ENCODE peak calls at places on chromosome 13, in seven cellular contexts. S, T, O, R, B, G and H are unnamed samples.

GRCh38 chr13:41645313-41645712 is 188.0 kb downstream of the RGCC start:
- DNase-seq in R (no peak), G (no peak), O (no peak), B (no peak), S (no peak), T (no peak), H (peak)

GRCh38 chr13:32261567-32261966 is 53.6 kb downstream of the ZAR1L start:
- DNase-seq in T (no peak), G (peak), O (no peak), B (no peak), R (no peak), S (no peak), H (peak)

GRCh38 chr13:27203854-27204253 is 32.2 kb upstream of the USP12 start:
- DNase-seq in S (no peak), O (no peak), T (no peak), B (no peak), R (no peak), G (peak), H (no peak)

GRCh38 chr13:36131215-36131930 is at the start of gene DCLK1:
- DNase-seq in G (peak), R (peak), O (no peak), B (no peak), S (no peak), T (no peak), H (peak)

GRCh38 chr13:45834411-45834994 is 17.1 kb downstream of the SIAH3 start:
- DNase-seq in T (no peak), O (no peak), G (no peak), S (no peak), B (no peak), R (no peak), H (no peak)

GRCh38 chr13:96018135-96018534 is 35.1 kb downstream of the UGGT2 start:
- DNase-seq in T (no peak), B (no peak), O (no peak), S (no peak), G (no peak), R (no peak), H (no peak)

GRCh38 chr13:80881495-80882482 is 540.9 kb upstream of the SPRY2 start:
- DNase-seq in R (peak), B (no peak), G (no peak), O (no peak), T (no peak), S (no peak), H (no peak)

GRCh38 chr13:110716235-110716505 is 2.7 kb downstream of the ING1 start:
- DNase-seq in G (peak), O (peak), B (peak), S (no peak), R (no peak), T (no peak), H (peak)

GRCh38 chr13:19927117-19927734 is 31.3 kb upstream of the ZMYM2 start:
- DNase-seq in G (no peak), O (peak), R (peak), T (no peak), B (no peak), S (no peak), H (no peak)

GRCh38 chr13:111663505-111663904 is 343.1 kb downstream of the TEX29 start:
- DNase-seq in S (no peak), T (no peak), G (no peak), R (no peak), B (no peak), O (no peak), H (no peak)

GRCh38 chr13:47555235-47555634 is 445.8 kb downstream of the SUCLA2 start:
- DNase-seq in R (no peak), B (no peak), S (no peak), T (no peak), G (no peak), O (no peak), H (no peak)

GRCh38 chr13:66296875-66297274 is 933.3 kb downstream of the PCDH9 start:
- DNase-seq in R (no peak), B (no peak), G (no peak), T (no peak), O (no peak), S (no peak), H (no peak)